ENCODE peak calls at places on chromosomes 5 and 9, in six cellular contexts. G is hepatocyte, I is IMR-90, W is HepG2, B is A549, N is MM.1S. E is an unnamed sample.

GRCh38 chr5:160466889-160467554 is 45.4 kb downstream of the PTTG1 start:
- DNase-seq in G (peak), I (no peak), W (peak), B (no peak), N (peak), E (no peak)

GRCh38 chr5:147893820-147894219 is 12.5 kb downstream of the C5orf46 start:
- DNase-seq in G (no peak), I (no peak), W (no peak), B (no peak), N (no peak), E (no peak)

GRCh38 chr9:77598510-77598909 is 49.6 kb downstream of the GNA14 start:
- DNase-seq in G (peak), I (peak), W (no peak), B (no peak), N (no peak), E (no peak)

GRCh38 chr5:168679515-168679920 is 100.3 kb upstream of the PANK3 start:
- DNase-seq in G (peak), I (peak), W (peak), B (peak), N (peak), E (peak)

GRCh38 chr9:135296783-135297715 is 182.5 kb upstream of the PPP1R26 start:
- DNase-seq in G (no peak), I (no peak), W (no peak), B (no peak), N (no peak), E (peak)

GRCh38 chr5:72468606-72469005 is 38.6 kb downstream of the ZNF366 start:
- DNase-seq in G (no peak), I (no peak), W (no peak), B (no peak), N (no peak), E (no peak)

GRCh38 chr9:114072181-114073140 is 5.6 kb downstream of the AMBP start:
- DNase-seq in G (no peak), I (peak), W (no peak), B (no peak), N (no peak), E (peak)

GRCh38 chr9:35333551-35333950 is 156.4 kb upstream of the RUSC2 start:
- DNase-seq in G (no peak), I (peak), W (no peak), B (no peak), N (no peak), E (peak)

GRCh38 chr5:56625577-56625976 is 189.8 kb upstream of the MAP3K1 start:
- DNase-seq in G (no peak), I (peak), W (no peak), B (no peak), N (no peak), E (no peak)
- H3K4me2 ChIP-seq in G (no peak), I (no peak), W (no peak), B (peak), N (no peak), E (peak)

DNA sequence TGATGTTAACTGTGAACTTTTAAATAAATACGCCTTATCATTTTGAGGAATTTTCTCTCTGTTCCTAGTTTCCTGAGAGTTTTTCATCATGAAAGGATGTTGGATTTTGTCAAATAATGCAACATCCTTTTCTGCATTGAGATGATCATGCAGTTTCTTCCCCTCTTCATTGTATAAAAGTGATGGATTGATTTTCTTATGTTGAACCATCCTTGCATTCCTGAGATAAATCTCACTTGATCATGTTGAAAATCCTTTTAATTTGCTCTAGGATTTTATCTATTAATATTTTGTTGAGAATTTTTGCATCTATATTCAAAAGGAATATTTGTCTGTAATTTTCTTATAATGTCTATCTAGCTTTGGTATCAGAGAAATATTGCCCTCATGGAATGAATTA is 13.3 kb downstream of the FOXE1 start:
- DNase-seq in G (no peak), I (no peak), W (no peak), B (no peak), N (no peak), E (no peak)
- H3K4me2 ChIP-seq in G (no peak), I (no peak), W (no peak), B (no peak), N (no peak), E (no peak)

GRCh38 chr9:111352545-111352944 is 22.5 kb upstream of the OR2K2 start:
- DNase-seq in G (no peak), I (peak), W (peak), B (no peak), N (no peak), E (no peak)

GRCh38 chr9:111360881-111361280 is 30.9 kb upstream of the OR2K2 start:
- DNase-seq in G (no peak), I (no peak), W (no peak), B (no peak), N (no peak), E (no peak)

GRCh38 chr9:111362526-111362925 is 32.5 kb upstream of the OR2K2 start:
- DNase-seq in G (no peak), I (no peak), W (no peak), B (no peak), N (no peak), E (no peak)

GRCh38 chr9:111356567-111357244 is 26.7 kb upstream of the OR2K2 start:
- DNase-seq in G (peak), I (peak), W (no peak), B (peak), N (no peak), E (peak)
- H3K4me2 ChIP-seq in G (peak), I (peak), W (no peak), B (peak), N (no peak), E (peak)

GRCh38 chr5:151678146-151678545 is 8.6 kb downstream of the SPARC start:
- DNase-seq in G (no peak), I (peak), W (no peak), B (no peak), N (no peak), E (peak)

GRCh38 chr5:151675225-151675955 is 11.3 kb downstream of the SPARC start:
- DNase-seq in G (no peak), I (peak), W (no peak), B (no peak), N (no peak), E (no peak)

GRCh38 chr5:151676719-151677118 is 10.0 kb downstream of the SPARC start:
- DNase-seq in G (no peak), I (no peak), W (no peak), B (no peak), N (no peak), E (no peak)

GRCh38 chr5:151678713-151679112 is 8.0 kb downstream of the SPARC start:
- DNase-seq in G (no peak), I (peak), W (no peak), B (no peak), N (no peak), E (no peak)

DNA sequence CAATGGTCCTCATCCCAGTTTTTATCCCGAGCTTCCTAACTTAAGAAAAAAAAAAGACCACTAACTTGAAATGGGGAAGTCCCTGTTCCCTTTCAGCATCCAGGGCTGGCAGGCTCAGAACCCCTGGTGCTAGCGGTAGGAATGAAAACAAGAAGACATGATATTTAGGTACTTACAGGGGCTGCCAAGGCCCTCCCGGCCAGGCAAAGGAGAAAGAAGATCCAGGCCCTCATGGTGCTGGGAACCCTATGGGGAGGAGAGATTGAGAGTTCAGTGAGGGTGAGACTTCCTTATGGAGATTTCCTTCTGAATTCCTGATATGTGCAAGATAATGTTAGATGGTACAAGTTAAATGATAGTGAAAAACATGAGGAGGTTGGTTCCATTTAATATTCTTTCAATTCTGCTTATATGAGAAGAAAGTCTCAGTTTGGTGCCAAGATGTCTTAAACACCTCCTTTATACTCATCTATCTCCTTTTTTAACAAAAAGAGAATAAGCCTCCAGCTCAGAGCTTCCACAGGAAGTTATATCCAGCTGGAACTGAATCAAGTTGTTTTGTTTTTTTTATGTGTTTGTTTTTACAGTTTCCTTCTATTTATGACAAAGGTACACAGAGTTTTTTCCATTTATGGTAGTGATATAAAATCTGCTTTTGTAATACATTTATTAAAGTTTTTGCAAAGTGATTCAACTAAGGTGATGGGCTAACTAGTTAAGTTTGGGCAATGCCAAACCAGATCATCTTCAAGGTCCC is 10.6 kb downstream of the SPARC start:
- DNase-seq in G (no peak), I (no peak), W (no peak), B (no peak), N (no peak), E (no peak)
- H3K4me2 ChIP-seq in G (peak), I (peak), W (no peak), B (no peak), N (no peak), E (peak)

DNA sequence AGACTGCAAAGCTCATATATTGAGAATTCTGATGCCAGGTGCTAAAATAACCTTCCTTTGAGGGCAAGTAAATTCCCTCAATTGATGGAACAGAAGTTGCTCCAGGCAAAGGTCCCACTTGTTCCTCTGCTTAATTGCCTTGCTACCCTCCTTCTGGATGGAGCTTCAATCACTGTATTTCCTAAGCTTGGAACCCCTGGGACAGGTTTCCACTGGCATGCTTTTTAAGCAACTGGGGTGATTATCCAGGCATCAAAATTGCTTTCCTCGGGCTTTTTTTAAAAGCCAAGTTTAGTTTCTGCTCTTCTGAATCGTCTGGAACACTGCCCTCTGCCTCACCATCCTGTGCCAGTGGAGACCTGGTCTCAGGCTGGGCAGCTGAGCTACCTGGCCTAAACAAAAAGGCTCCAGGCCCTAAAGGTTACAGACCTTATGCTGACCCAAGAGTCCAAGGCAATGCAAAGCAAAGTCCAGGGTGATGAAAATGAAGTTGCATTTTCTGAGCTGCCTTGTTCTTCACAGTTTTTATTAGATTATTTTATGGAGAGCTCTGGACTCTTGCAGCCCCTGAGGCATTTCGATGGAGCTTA is 167.9 kb upstream of the CD180 start:
- DNase-seq in G (no peak), I (no peak), W (no peak), B (no peak), N (no peak), E (no peak)
- H3K4me2 ChIP-seq in G (no peak), I (no peak), W (no peak), B (no peak), N (no peak), E (no peak)

DNA sequence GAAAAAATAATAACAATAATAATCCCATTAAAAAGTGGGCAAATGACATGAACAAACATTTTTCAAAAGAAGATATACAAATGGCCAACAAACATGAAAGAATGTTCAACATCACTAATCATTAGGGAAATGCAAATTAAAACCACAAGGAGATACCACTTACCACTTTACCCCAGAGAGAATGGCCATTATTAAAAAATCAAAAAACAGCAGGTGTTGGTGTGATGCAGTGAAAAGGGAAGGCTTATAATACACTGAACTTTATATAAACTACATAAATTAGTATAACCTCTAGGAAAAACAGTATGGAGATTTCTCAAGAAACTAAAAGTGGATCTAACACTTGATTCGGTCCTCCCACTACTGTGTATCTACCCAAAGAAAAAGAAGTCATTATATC is 81.9 kb downstream of the DROSHA start:
- DNase-seq in G (no peak), I (no peak), W (no peak), B (no peak), N (no peak), E (no peak)
- H3K4me2 ChIP-seq in G (no peak), I (no peak), W (no peak), B (no peak), N (no peak), E (no peak)

GRCh38 chr9:127791085-127791484 is 5.3 kb downstream of the CDK9 start:
- DNase-seq in G (no peak), I (no peak), W (no peak), B (no peak), N (no peak), E (peak)
- H3K4me2 ChIP-seq in G (no peak), I (no peak), W (no peak), B (no peak), N (no peak), E (no peak)

E was measured in osteoblast.